ENCODE peak calls at places on chromosome 2, in six cellular contexts. V, U, Y, X, H and E are unnamed samples.

GRCh38 chr2:110116033-110116710 is 550 bp upstream of the MALL start:
- DNase-seq in Y (no peak), H (no peak), U (no peak), X (peak), V (peak), E (peak)

GRCh38 chr2:140658766-140659165 is 1472.0 kb downstream of the LRP1B start:
- DNase-seq in H (no peak), U (no peak), X (no peak), V (no peak), Y (no peak), E (no peak)

GRCh38 chr2:200306969-200307811 is 697 bp downstream of the SPATS2L start:
- DNase-seq in U (no peak), X (peak), Y (peak), V (peak), H (no peak), E (peak)

GRCh38 chr2:155944209-155944608 is 388.3 kb downstream of the NR4A2 start:
- DNase-seq in H (no peak), V (no peak), Y (no peak), X (no peak), U (no peak), E (no peak)

GRCh38 chr2:177429688-177430325 is 37.2 kb downstream of the AGPS start:
- DNase-seq in H (peak), Y (no peak), X (peak), U (no peak), V (peak), E (peak)

GRCh38 chr2:3768960-3769765 is 65.8 kb downstream of the DCDC2C start:
- DNase-seq in V (no peak), Y (no peak), H (no peak), U (no peak), X (no peak), E (no peak)

GRCh38 chr2:229910832-229911412 is 10.9 kb downstream of the TRIP12 start:
- DNase-seq in U (no peak), H (no peak), Y (no peak), X (peak), V (no peak), E (peak)

GRCh38 chr2:221429741-221430491 is 142.2 kb downstream of the EPHA4 start:
- DNase-seq in H (no peak), V (no peak), Y (no peak), U (no peak), X (peak), E (peak)